ENCODE peak calls at places on chromosomes 2 and 18, in eight cellular contexts. V is left colon, B is erythroblast, J is amniotic epithelial cell, G is RPMI8226, X is HEK293T, L is caudate nucleus, I is NCI-H748 treated with DMSO at 0.1 percent for 48 hours. E is an unnamed sample.

GRCh38 chr2:6080837-6081541 is 388.8 kb downstream of the SOX11 start:
- DNase-seq in V (no peak), B (no peak), J (no peak), G (peak), X (no peak), L (no peak), I (no peak), E (peak)

GRCh38 chr2:20667531-20668401 is 822 bp downstream of the GDF7 start:
- DNase-seq in V (no peak), B (no peak), J (no peak), G (no peak), X (peak), L (no peak), I (no peak), E (no peak)

GRCh38 chr2:135257383-135258090 is 205.4 kb downstream of the RAB3GAP1 start:
- DNase-seq in V (no peak), B (no peak), J (no peak), G (no peak), X (no peak), L (no peak), I (no peak), E (no peak)

GRCh38 chr18:48806551-48807261 is 144.1 kb downstream of the SMAD7 start:
- DNase-seq in V (peak), B (no peak), J (no peak), G (no peak), X (no peak), L (no peak), I (no peak), E (no peak)

GRCh38 chr2:16727256-16727655 is 61.6 kb upstream of the CYRIA start:
- DNase-seq in V (no peak), B (no peak), J (no peak), G (no peak), X (no peak), L (no peak), I (no peak), E (no peak)

GRCh38 chr18:45576906-45577305 is 38.4 kb upstream of the SLC14A2 start:
- DNase-seq in V (no peak), B (no peak), J (no peak), G (no peak), X (no peak), L (no peak), I (no peak), E (no peak)

GRCh38 chr2:3644891-3645605 is 13.0 kb upstream of the ALLC start:
- DNase-seq in V (no peak), B (no peak), J (no peak), G (no peak), X (no peak), L (no peak), I (no peak), E (no peak)

GRCh38 chr2:186912979-186913378 is 64.0 kb upstream of the ZSWIM2 start:
- DNase-seq in V (no peak), B (no peak), J (no peak), G (no peak), X (no peak), L (no peak), I (no peak), E (no peak)

GRCh38 chr2:236633764-236634163 is 64.1 kb downstream of the ACKR3 start:
- DNase-seq in V (no peak), B (no peak), J (no peak), G (no peak), X (no peak), L (no peak), I (no peak), E (no peak)

GRCh38 chr2:239180526-239181073 is 220.2 kb downstream of the HDAC4 start:
- DNase-seq in V (peak), B (no peak), J (no peak), G (no peak), X (no peak), L (no peak), I (no peak), E (no peak)

GRCh38 chr2:142165790-142166189 is 35.0 kb upstream of the LRP1B start:
- DNase-seq in V (no peak), B (peak), J (peak), G (peak), X (peak), L (no peak), I (peak), E (no peak)

GRCh38 chr2:26704441-26704977 is 12.0 kb downstream of the KCNK3 start:
- DNase-seq in V (no peak), B (no peak), J (peak), G (no peak), X (no peak), L (no peak), I (no peak), E (no peak)

GRCh38 chr2:36464006-36464721 is 108.6 kb downstream of the CRIM1 start:
- DNase-seq in V (no peak), B (no peak), J (peak), G (peak), X (no peak), L (no peak), I (no peak), E (no peak)

GRCh38 chr18:41058351-41059125 is 896.5 kb upstream of the PIK3C3 start:
- DNase-seq in V (no peak), B (no peak), J (no peak), G (no peak), X (no peak), L (no peak), I (no peak), E (no peak)

GRCh38 chr2:12433641-12433990 is 283.1 kb upstream of the TRIB2 start:
- DNase-seq in V (no peak), B (peak), J (no peak), G (no peak), X (no peak), L (no peak), I (no peak), E (no peak)

GRCh38 chr2:68834737-68835136 is 36.5 kb downstream of the BMP10 start:
- DNase-seq in V (no peak), B (peak), J (no peak), G (no peak), X (no peak), L (no peak), I (no peak), E (no peak)

GRCh38 chr18:39692367-39693011 is 2126.9 kb upstream of the CELF4 start:
- DNase-seq in V (no peak), B (no peak), J (no peak), G (no peak), X (no peak), L (no peak), I (no peak), E (no peak)

GRCh38 chr18:331231-331771 is 63.5 kb upstream of the THOC1 start:
- DNase-seq in V (no peak), B (no peak), J (peak), G (no peak), X (no peak), L (no peak), I (no peak), E (no peak)

GRCh38 chr2:216315817-216316603 is 56.3 kb downstream of the MARCHF4 start:
- DNase-seq in V (no peak), B (no peak), J (peak), G (peak), X (no peak), L (no peak), I (no peak), E (no peak)

GRCh38 chr18:75293591-75293990 is 83.0 kb downstream of the TSHZ1 start:
- DNase-seq in V (no peak), B (no peak), J (peak), G (no peak), X (no peak), L (no peak), I (no peak), E (peak)

GRCh38 chr2:136844546-136844945 is 79.2 kb downstream of the THSD7B start:
- DNase-seq in V (no peak), B (no peak), J (no peak), G (peak), X (no peak), L (no peak), I (no peak), E (no peak)

GRCh38 chr2:101644842-101645383 is 52.6 kb upstream of the MAP4K4 start:
- DNase-seq in V (no peak), B (no peak), J (no peak), G (no peak), X (no peak), L (no peak), I (no peak), E (no peak)

GRCh38 chr2:108534577-108535379 is 508 bp downstream of the LIMS1 start:
- DNase-seq in V (peak), B (peak), J (peak), G (peak), X (peak), L (no peak), I (no peak), E (peak)

GRCh38 chr2:150485871-150486538 is 1.5 kb downstream of the RND3 start:
- DNase-seq in V (peak), B (no peak), J (peak), G (peak), X (peak), L (peak), I (peak), E (peak)

GRCh38 chr2:118065927-118066326 is 22.3 kb upstream of the INSIG2 start:
- DNase-seq in V (no peak), B (no peak), J (no peak), G (no peak), X (no peak), L (no peak), I (no peak), E (no peak)

GRCh38 chr2:217105733-217106649 is 246.1 kb upstream of the TNP1 start:
- DNase-seq in V (no peak), B (peak), J (peak), G (no peak), X (no peak), L (no peak), I (no peak), E (no peak)

GRCh38 chr2:226124548-226125011 is 675.0 kb downstream of the IRS1 start:
- DNase-seq in V (no peak), B (no peak), J (peak), G (no peak), X (no peak), L (no peak), I (no peak), E (no peak)

GRCh38 chr18:5894613-5895299 is 566 bp downstream of the TMEM200C start:
- DNase-seq in V (peak), B (no peak), J (no peak), G (no peak), X (peak), L (no peak), I (no peak), E (peak)

GRCh38 chr2:106057206-106057605 is 136.9 kb downstream of the UXS1 start:
- DNase-seq in V (no peak), B (no peak), J (no peak), G (no peak), X (no peak), L (no peak), I (no peak), E (no peak)

GRCh38 chr2:227398684-227399398 is 11.1 kb upstream of the SCYGR1 start:
- DNase-seq in V (no peak), B (no peak), J (no peak), G (no peak), X (no peak), L (no peak), I (no peak), E (no peak)

GRCh38 chr2:217902281-217903141 is 100.3 kb downstream of the TNS1 start:
- DNase-seq in V (peak), B (peak), J (peak), G (no peak), X (no peak), L (no peak), I (no peak), E (no peak)

GRCh38 chr2:238670341-238670681 is 177.6 kb upstream of the TWIST2 start:
- DNase-seq in V (no peak), B (no peak), J (no peak), G (no peak), X (no peak), L (no peak), I (no peak), E (no peak)

GRCh38 chr2:159895258-159896209 is 97.5 kb upstream of the CD302 start:
- DNase-seq in V (no peak), B (no peak), J (no peak), G (no peak), X (no peak), L (no peak), I (no peak), E (no peak)

GRCh38 chr2:150274108-150274507 is 213.4 kb downstream of the RND3 start:
- DNase-seq in V (no peak), B (no peak), J (peak), G (no peak), X (no peak), L (no peak), I (no peak), E (no peak)

GRCh38 chr2:112155331-112156151 is 17.4 kb downstream of the FBLN7 start:
- DNase-seq in V (no peak), B (no peak), J (no peak), G (peak), X (no peak), L (no peak), I (no peak), E (no peak)

GRCh38 chr2:217946071-217946470 is 56.7 kb downstream of the TNS1 start:
- DNase-seq in V (no peak), B (no peak), J (no peak), G (no peak), X (no peak), L (no peak), I (no peak), E (no peak)